ENCODE peak calls at places on chromosomes 3 and 15, in five cellular contexts. One of them, this sample, is unnamed.

GRCh38 chr3:20564966-20565365 is 379.0 kb upstream of the SGO1 start:
- DNase-seq in stimulated activated CD4-positive, alpha-beta T cell treated with anti-CD3 and anti-CD28 coated beads, TNF-alpha, amount 100 ng/mL, for 24 hours: no peak
- DNase-seq in GM13977: no peak
- DNase-seq in hepatocyte: no peak
- DNase-seq in GM04504: no peak
- DNase-seq in this sample: no peak

GRCh38 chr15:63146684-63147083 is 10.6 kb downstream of the RPS27L start:
- DNase-seq in hepatocyte: no peak
- DNase-seq in stimulated activated CD4-positive, alpha-beta T cell treated with anti-CD3 and anti-CD28 coated beads, TNF-alpha, amount 100 ng/mL, for 24 hours: no peak
- DNase-seq in GM13977: no peak
- DNase-seq in GM04504: no peak
- DNase-seq in this sample: no peak

GRCh38 chr15:64045774-64046346 is 425 bp downstream of the DAPK2 start:
- DNase-seq in GM04504: no peak
- DNase-seq in hepatocyte: no peak
- DNase-seq in stimulated activated CD4-positive, alpha-beta T cell treated with anti-CD3 and anti-CD28 coated beads, TNF-alpha, amount 100 ng/mL, for 24 hours: no peak
- DNase-seq in GM13977: no peak
- DNase-seq in this sample: peak; percentile 53

GRCh38 chr15:56735589-56735988 is 2.3 kb upstream of the ZNF280D start:
- DNase-seq in GM13977: no peak
- DNase-seq in hepatocyte: no peak
- DNase-seq in stimulated activated CD4-positive, alpha-beta T cell treated with anti-CD3 and anti-CD28 coated beads, TNF-alpha, amount 100 ng/mL, for 24 hours: no peak
- DNase-seq in GM04504: no peak
- DNase-seq in this sample: no peak

GRCh38 chr3:157785071-157785826 is 282.0 kb upstream of the VEPH1 start:
- DNase-seq in hepatocyte: peak; percentile 54
- DNase-seq in GM13977: no peak
- DNase-seq in stimulated activated CD4-positive, alpha-beta T cell treated with anti-CD3 and anti-CD28 coated beads, TNF-alpha, amount 100 ng/mL, for 24 hours: no peak
- DNase-seq in GM04504: peak; percentile 91
- DNase-seq in this sample: no peak

GRCh38 chr3:188947983-188948657 is 223.7 kb upstream of the TPRG1 start:
- DNase-seq in hepatocyte: peak; percentile 93
- DNase-seq in GM04504: peak; percentile 90
- DNase-seq in GM13977: no peak
- DNase-seq in stimulated activated CD4-positive, alpha-beta T cell treated with anti-CD3 and anti-CD28 coated beads, TNF-alpha, amount 100 ng/mL, for 24 hours: no peak
- DNase-seq in this sample: no peak

GRCh38 chr15:92095691-92096090 is 242.2 kb downstream of the SLCO3A1 start:
- DNase-seq in GM04504: no peak
- DNase-seq in hepatocyte: no peak
- DNase-seq in stimulated activated CD4-positive, alpha-beta T cell treated with anti-CD3 and anti-CD28 coated beads, TNF-alpha, amount 100 ng/mL, for 24 hours: no peak
- DNase-seq in GM13977: peak; percentile 35
- DNase-seq in this sample: no peak

GRCh38 chr3:23096041-23096440 is 107.1 kb upstream of the UBE2E2 start:
- DNase-seq in GM04504: no peak
- DNase-seq in GM13977: no peak
- DNase-seq in stimulated activated CD4-positive, alpha-beta T cell treated with anti-CD3 and anti-CD28 coated beads, TNF-alpha, amount 100 ng/mL, for 24 hours: no peak
- DNase-seq in hepatocyte: no peak
- DNase-seq in this sample: no peak

GRCh38 chr15:69265347-69265955 is 33.3 kb upstream of the PAQR5 start:
- DNase-seq in GM04504: no peak
- DNase-seq in hepatocyte: peak; percentile 32
- DNase-seq in stimulated activated CD4-positive, alpha-beta T cell treated with anti-CD3 and anti-CD28 coated beads, TNF-alpha, amount 100 ng/mL, for 24 hours: no peak
- DNase-seq in GM13977: no peak
- DNase-seq in this sample: peak; percentile 67

GRCh38 chr15:95659646-95660045 is 670.9 kb upstream of the NR2F2 start:
- DNase-seq in stimulated activated CD4-positive, alpha-beta T cell treated with anti-CD3 and anti-CD28 coated beads, TNF-alpha, amount 100 ng/mL, for 24 hours: no peak
- DNase-seq in GM04504: no peak
- DNase-seq in hepatocyte: no peak
- DNase-seq in GM13977: no peak
- DNase-seq in this sample: no peak

GRCh38 chr15:70437882-70438331 is 325.5 kb downstream of the UACA start:
- DNase-seq in stimulated activated CD4-positive, alpha-beta T cell treated with anti-CD3 and anti-CD28 coated beads, TNF-alpha, amount 100 ng/mL, for 24 hours: no peak
- DNase-seq in hepatocyte: no peak
- DNase-seq in GM04504: no peak
- DNase-seq in GM13977: no peak
- DNase-seq in this sample: no peak

GRCh38 chr3:44831241-44831640 is 30.5 kb upstream of the TMEM42 start:
- DNase-seq in hepatocyte: no peak
- DNase-seq in GM04504: no peak
- DNase-seq in GM13977: no peak
- DNase-seq in stimulated activated CD4-positive, alpha-beta T cell treated with anti-CD3 and anti-CD28 coated beads, TNF-alpha, amount 100 ng/mL, for 24 hours: no peak
- DNase-seq in this sample: no peak

GRCh38 chr3:58566398-58567250 is 10.6 kb downstream of the FAM107A start:
- DNase-seq in GM04504: no peak
- DNase-seq in hepatocyte: no peak
- DNase-seq in stimulated activated CD4-positive, alpha-beta T cell treated with anti-CD3 and anti-CD28 coated beads, TNF-alpha, amount 100 ng/mL, for 24 hours: no peak
- DNase-seq in GM13977: no peak
- DNase-seq in this sample: no peak

GRCh38 chr15:31350771-31351170 is 24.1 kb downstream of the KLF13 start:
- DNase-seq in GM04504: no peak
- DNase-seq in stimulated activated CD4-positive, alpha-beta T cell treated with anti-CD3 and anti-CD28 coated beads, TNF-alpha, amount 100 ng/mL, for 24 hours: no peak
- DNase-seq in hepatocyte: no peak
- DNase-seq in GM13977: no peak
- DNase-seq in this sample: no peak

GRCh38 chr3:36635731-36636130 is 128.6 kb downstream of the DCLK3 start:
- DNase-seq in GM04504: no peak
- DNase-seq in GM13977: no peak
- DNase-seq in hepatocyte: no peak
- DNase-seq in stimulated activated CD4-positive, alpha-beta T cell treated with anti-CD3 and anti-CD28 coated beads, TNF-alpha, amount 100 ng/mL, for 24 hours: no peak
- DNase-seq in this sample: no peak

GRCh38 chr3:186915808-186916796 is 14.2 kb upstream of the ST6GAL1 start:
- DNase-seq in stimulated activated CD4-positive, alpha-beta T cell treated with anti-CD3 and anti-CD28 coated beads, TNF-alpha, amount 100 ng/mL, for 24 hours: no peak
- DNase-seq in GM13977: no peak
- DNase-seq in GM04504: no peak
- DNase-seq in hepatocyte: no peak
- DNase-seq in this sample: peak; percentile 37

GRCh38 chr3:171459130-171459941 is 869 bp downstream of the TNIK start:
- DNase-seq in GM13977: no peak
- DNase-seq in GM04504: no peak
- DNase-seq in hepatocyte: peak; percentile 41
- DNase-seq in stimulated activated CD4-positive, alpha-beta T cell treated with anti-CD3 and anti-CD28 coated beads, TNF-alpha, amount 100 ng/mL, for 24 hours: peak; percentile 24
- DNase-seq in this sample: no peak

GRCh38 chr3:182896553-182896952 is 83.8 kb downstream of the DCUN1D1 start:
- DNase-seq in stimulated activated CD4-positive, alpha-beta T cell treated with anti-CD3 and anti-CD28 coated beads, TNF-alpha, amount 100 ng/mL, for 24 hours: no peak
- DNase-seq in GM04504: no peak
- DNase-seq in GM13977: no peak
- DNase-seq in hepatocyte: no peak
- DNase-seq in this sample: no peak

GRCh38 chr3:15936347-15936746 is 138.6 kb upstream of the ANKRD28 start:
- DNase-seq in stimulated activated CD4-positive, alpha-beta T cell treated with anti-CD3 and anti-CD28 coated beads, TNF-alpha, amount 100 ng/mL, for 24 hours: no peak
- DNase-seq in GM13977: no peak
- DNase-seq in GM04504: no peak
- DNase-seq in hepatocyte: no peak
- DNase-seq in this sample: no peak

GRCh38 chr3:20406621-20407020 is 220.6 kb upstream of the SGO1 start:
- DNase-seq in GM04504: no peak
- DNase-seq in stimulated activated CD4-positive, alpha-beta T cell treated with anti-CD3 and anti-CD28 coated beads, TNF-alpha, amount 100 ng/mL, for 24 hours: no peak
- DNase-seq in GM13977: no peak
- DNase-seq in hepatocyte: peak; percentile 12
- DNase-seq in this sample: no peak

GRCh38 chr3:73695841-73696240 is 71.1 kb upstream of the PDZRN3 start:
- DNase-seq in hepatocyte: no peak
- DNase-seq in stimulated activated CD4-positive, alpha-beta T cell treated with anti-CD3 and anti-CD28 coated beads, TNF-alpha, amount 100 ng/mL, for 24 hours: no peak
- DNase-seq in GM13977: no peak
- DNase-seq in GM04504: no peak
- DNase-seq in this sample: no peak

GRCh38 chr15:41945221-41945620 is 27.1 kb downstream of the EHD4 start:
- DNase-seq in GM04504: no peak
- DNase-seq in hepatocyte: no peak
- DNase-seq in GM13977: no peak
- DNase-seq in stimulated activated CD4-positive, alpha-beta T cell treated with anti-CD3 and anti-CD28 coated beads, TNF-alpha, amount 100 ng/mL, for 24 hours: no peak
- DNase-seq in this sample: no peak

GRCh38 chr3:132290833-132291232 is 26.4 kb upstream of the ACP3 start:
- DNase-seq in GM04504: peak; percentile 17
- DNase-seq in hepatocyte: no peak
- DNase-seq in GM13977: no peak
- DNase-seq in stimulated activated CD4-positive, alpha-beta T cell treated with anti-CD3 and anti-CD28 coated beads, TNF-alpha, amount 100 ng/mL, for 24 hours: no peak
- DNase-seq in this sample: no peak

GRCh38 chr3:14523792-14524191 is 16.4 kb downstream of the GRIP2 start:
- DNase-seq in GM13977: no peak
- DNase-seq in GM04504: no peak
- DNase-seq in stimulated activated CD4-positive, alpha-beta T cell treated with anti-CD3 and anti-CD28 coated beads, TNF-alpha, amount 100 ng/mL, for 24 hours: no peak
- DNase-seq in hepatocyte: no peak
- DNase-seq in this sample: no peak

GRCh38 chr3:58793052-58793451 is 126.5 kb upstream of the FAM3D start:
- DNase-seq in hepatocyte: no peak
- DNase-seq in GM04504: peak; percentile 1
- DNase-seq in stimulated activated CD4-positive, alpha-beta T cell treated with anti-CD3 and anti-CD28 coated beads, TNF-alpha, amount 100 ng/mL, for 24 hours: no peak
- DNase-seq in GM13977: no peak
- DNase-seq in this sample: no peak

GRCh38 chr15:83685864-83686263 is 31.9 kb downstream of the ADAMTSL3 start:
- DNase-seq in hepatocyte: peak; percentile 16
- DNase-seq in stimulated activated CD4-positive, alpha-beta T cell treated with anti-CD3 and anti-CD28 coated beads, TNF-alpha, amount 100 ng/mL, for 24 hours: no peak
- DNase-seq in GM13977: no peak
- DNase-seq in GM04504: no peak
- DNase-seq in this sample: no peak

GRCh38 chr3:183502782-183503181 is 52.7 kb downstream of the KLHL6 start:
- DNase-seq in hepatocyte: no peak
- DNase-seq in GM13977: no peak
- DNase-seq in GM04504: no peak
- DNase-seq in stimulated activated CD4-positive, alpha-beta T cell treated with anti-CD3 and anti-CD28 coated beads, TNF-alpha, amount 100 ng/mL, for 24 hours: no peak
- DNase-seq in this sample: no peak

GRCh38 chr15:35170216-35170615 is 85.1 kb upstream of the NANOGP8 start:
- DNase-seq in hepatocyte: no peak
- DNase-seq in GM04504: no peak
- DNase-seq in GM13977: no peak
- DNase-seq in stimulated activated CD4-positive, alpha-beta T cell treated with anti-CD3 and anti-CD28 coated beads, TNF-alpha, amount 100 ng/mL, for 24 hours: no peak
- DNase-seq in this sample: no peak

GRCh38 chr15:92892201-92892555 is 7.9 kb upstream of the CHD2 start:
- DNase-seq in hepatocyte: no peak
- DNase-seq in stimulated activated CD4-positive, alpha-beta T cell treated with anti-CD3 and anti-CD28 coated beads, TNF-alpha, amount 100 ng/mL, for 24 hours: no peak
- DNase-seq in GM04504: no peak
- DNase-seq in GM13977: no peak
- DNase-seq in this sample: no peak

GRCh38 chr15:97904196-97904572 is 56.3 kb upstream of the ARRDC4 start:
- DNase-seq in GM13977: no peak
- DNase-seq in GM04504: peak; percentile 45
- DNase-seq in hepatocyte: peak; percentile 88
- DNase-seq in stimulated activated CD4-positive, alpha-beta T cell treated with anti-CD3 and anti-CD28 coated beads, TNF-alpha, amount 100 ng/mL, for 24 hours: no peak
- DNase-seq in this sample: no peak

GRCh38 chr3:49119439-49119838 is 1.2 kb downstream of the USP19 start:
- DNase-seq in hepatocyte: no peak
- DNase-seq in GM13977: no peak
- DNase-seq in stimulated activated CD4-positive, alpha-beta T cell treated with anti-CD3 and anti-CD28 coated beads, TNF-alpha, amount 100 ng/mL, for 24 hours: no peak
- DNase-seq in GM04504: no peak
- DNase-seq in this sample: no peak

GRCh38 chr3:129605593-129606521 is 619 bp downstream of the PLXND1 start:
- DNase-seq in hepatocyte: peak; percentile 72
- DNase-seq in GM13977: peak; percentile 75
- DNase-seq in GM04504: no peak
- DNase-seq in stimulated activated CD4-positive, alpha-beta T cell treated with anti-CD3 and anti-CD28 coated beads, TNF-alpha, amount 100 ng/mL, for 24 hours: no peak
- DNase-seq in this sample: no peak

GRCh38 chr15:68319997-68320396 is 42.5 kb downstream of the FEM1B start:
- DNase-seq in stimulated activated CD4-positive, alpha-beta T cell treated with anti-CD3 and anti-CD28 coated beads, TNF-alpha, amount 100 ng/mL, for 24 hours: no peak
- DNase-seq in GM04504: no peak
- DNase-seq in hepatocyte: no peak
- DNase-seq in GM13977: no peak
- DNase-seq in this sample: no peak

GRCh38 chr3:172153335-172153861 is 114.0 kb downstream of the FNDC3B start:
- DNase-seq in stimulated activated CD4-positive, alpha-beta T cell treated with anti-CD3 and anti-CD28 coated beads, TNF-alpha, amount 100 ng/mL, for 24 hours: no peak
- DNase-seq in GM04504: peak; percentile 95
- DNase-seq in hepatocyte: peak; percentile 88
- DNase-seq in GM13977: no peak
- DNase-seq in this sample: no peak

GRCh38 chr15:99613887-99614642 is 48.3 kb downstream of the MEF2A start:
- DNase-seq in hepatocyte: no peak
- DNase-seq in GM13977: no peak
- DNase-seq in GM04504: peak; percentile 15
- DNase-seq in stimulated activated CD4-positive, alpha-beta T cell treated with anti-CD3 and anti-CD28 coated beads, TNF-alpha, amount 100 ng/mL, for 24 hours: no peak
- DNase-seq in this sample: no peak

GRCh38 chr15:70165811-70166284 is 68.1 kb upstream of the TLE3 start:
- DNase-seq in GM04504: peak; percentile 6
- DNase-seq in GM13977: no peak
- DNase-seq in stimulated activated CD4-positive, alpha-beta T cell treated with anti-CD3 and anti-CD28 coated beads, TNF-alpha, amount 100 ng/mL, for 24 hours: no peak
- DNase-seq in hepatocyte: no peak
- DNase-seq in this sample: no peak

GRCh38 chr3:165640970-165641369 is 196.3 kb downstream of the BCHE start:
- DNase-seq in hepatocyte: no peak
- DNase-seq in stimulated activated CD4-positive, alpha-beta T cell treated with anti-CD3 and anti-CD28 coated beads, TNF-alpha, amount 100 ng/mL, for 24 hours: no peak
- DNase-seq in GM13977: no peak
- DNase-seq in GM04504: no peak
- DNase-seq in this sample: no peak

GRCh38 chr15:80609512-80609946 is 85.6 kb upstream of the ABHD17C start:
- DNase-seq in hepatocyte: no peak
- DNase-seq in GM04504: no peak
- DNase-seq in stimulated activated CD4-positive, alpha-beta T cell treated with anti-CD3 and anti-CD28 coated beads, TNF-alpha, amount 100 ng/mL, for 24 hours: no peak
- DNase-seq in GM13977: no peak
- DNase-seq in this sample: no peak